ENCODE peak calls at places on chromosome 7, in eight cellular contexts. V, O, H, G, Q, W, K and N are unnamed samples.

GRCh38 chr7:131945948-131946525 is 389.6 kb upstream of the PODXL start:
- DNase-seq in H (peak), O (no peak), K (no peak), W (no peak), Q (no peak), G (no peak), V (no peak), N (no peak)

GRCh38 chr7:137715546-137715945 is 131.2 kb downstream of the DGKI start:
- DNase-seq in V (no peak), Q (no peak), K (no peak), O (no peak), W (peak), G (no peak), H (no peak), N (no peak)

GRCh38 chr7:47757946-47758371 is 176.0 kb upstream of the TNS3 start:
- DNase-seq in O (peak), Q (peak), V (peak), K (no peak), W (peak), G (peak), H (peak), N (no peak)

GRCh38 chr7:113331155-113331898 is 213.0 kb upstream of the SMIM30 start:
- DNase-seq in O (no peak), V (no peak), W (no peak), Q (no peak), K (no peak), G (no peak), H (no peak), N (no peak)

GRCh38 chr7:79282051-79282694 is 171.3 kb downstream of the MAGI2 start:
- DNase-seq in W (peak), V (no peak), K (no peak), O (peak), G (peak), Q (no peak), H (no peak), N (no peak)

GRCh38 chr7:75038508-75038907 is 35.1 kb downstream of the RCC1L start:
- DNase-seq in H (no peak), W (no peak), Q (no peak), V (no peak), G (no peak), K (no peak), O (no peak), N (no peak)

GRCh38 chr7:98106647-98107312 is at the start of gene LMTK2:
- DNase-seq in H (peak), G (peak), K (peak), Q (peak), V (peak), W (peak), O (peak), N (peak)

GRCh38 chr7:2631924-2632716 is at the start of gene TTYH3:
- DNase-seq in W (no peak), H (no peak), O (no peak), G (no peak), Q (no peak), V (no peak), K (no peak), N (no peak)

GRCh38 chr7:143882611-143883078 is 19.3 kb downstream of the TCAF1 start:
- DNase-seq in H (peak), K (peak), Q (no peak), W (peak), V (no peak), G (no peak), O (no peak), N (no peak)

GRCh38 chr7:133635541-133635940 is 382.7 kb downstream of the EXOC4 start:
- DNase-seq in O (no peak), W (no peak), H (no peak), V (no peak), K (no peak), G (no peak), Q (no peak), N (no peak)

DNA sequence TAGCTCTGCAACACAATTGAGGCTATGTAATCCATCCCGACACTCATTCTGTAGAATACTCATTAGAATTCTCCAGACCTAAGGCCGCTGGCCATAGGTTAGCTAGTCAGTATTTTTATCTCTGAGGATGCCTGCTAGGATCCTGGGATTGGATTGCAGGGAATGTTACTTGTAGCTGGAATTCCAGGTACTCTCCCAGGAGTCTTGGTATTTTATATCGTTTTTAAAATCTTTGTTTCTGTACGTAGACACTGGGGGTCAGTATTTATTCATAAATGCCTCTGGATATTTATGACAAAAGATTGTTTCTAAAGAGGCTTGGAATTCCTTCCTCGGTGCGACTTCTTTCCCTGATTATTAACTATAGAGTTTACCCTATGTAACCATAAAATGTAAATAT is 40.1 kb downstream of the BPGM start:
- DNase-seq in V (no peak), G (no peak), H (no peak), W (peak), Q (no peak), K (no peak), O (no peak), N (no peak)
- TF ChIP-seq CTCF in V (no peak), G (no peak), H (peak), W (peak), Q (peak), K (peak), O (peak), N (no peak)

GRCh38 chr7:120942861-120943260 is 7.7 kb upstream of the ING3 start:
- DNase-seq in Q (no peak), V (no peak), K (no peak), O (no peak), W (no peak), H (no peak), G (no peak), N (no peak)

GRCh38 chr7:120944826-120945562 is 5.6 kb upstream of the ING3 start:
- DNase-seq in K (no peak), O (no peak), G (no peak), H (no peak), W (no peak), V (no peak), Q (no peak), N (no peak)

GRCh38 chr7:120939345-120939744 is 11.2 kb upstream of the ING3 start:
- DNase-seq in W (no peak), H (no peak), G (no peak), Q (no peak), O (no peak), K (no peak), V (no peak), N (no peak)

GRCh38 chr7:120941856-120942255 is 8.7 kb upstream of the ING3 start:
- DNase-seq in G (no peak), H (no peak), O (no peak), Q (no peak), V (no peak), K (no peak), W (no peak), N (no peak)

GRCh38 chr7:120941064-120941463 is 9.5 kb upstream of the ING3 start:
- DNase-seq in O (no peak), V (no peak), Q (no peak), G (no peak), K (no peak), H (no peak), W (peak), N (no peak)
- TF ChIP-seq CTCF in O (peak), V (no peak), Q (peak), G (no peak), K (no peak), H (peak), W (peak), N (no peak)

DNA sequence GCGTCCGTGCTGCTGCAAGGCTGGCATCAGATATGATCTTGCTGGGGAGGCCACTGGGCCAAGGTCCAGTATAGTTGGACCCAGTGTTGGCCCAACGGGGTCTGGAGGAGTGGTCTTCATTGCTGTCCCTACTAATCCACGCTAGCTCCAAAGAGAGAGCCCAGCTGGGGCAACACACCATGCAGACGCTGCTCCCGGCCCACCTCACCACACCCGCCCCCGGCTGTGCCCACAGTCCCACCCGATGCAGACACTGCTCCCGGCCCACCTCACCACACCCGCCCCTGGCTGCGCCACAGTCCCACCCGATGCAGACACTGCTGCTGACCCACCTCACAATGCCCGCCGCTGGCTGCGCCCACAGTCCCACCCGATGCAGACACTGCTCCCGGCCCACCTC is 121.5 kb downstream of the VIPR2 start:
- DNase-seq in V (no peak), O (no peak), W (no peak), Q (no peak), G (no peak), H (peak), K (no peak), N (no peak)
- TF ChIP-seq CTCF in V (no peak), O (no peak), W (no peak), Q (no peak), G (no peak), H (no peak), K (no peak), N (no peak)

GRCh38 chr7:7968544-7969305 is at the start of gene GLCCI1:
- DNase-seq in K (peak), O (peak), V (peak), G (peak), H (peak), W (peak), Q (peak), N (peak)

GRCh38 chr7:7967909-7968543 is 570 bp upstream of the GLCCI1 start:
- DNase-seq in Q (no peak), K (no peak), W (no peak), O (no peak), H (no peak), V (no peak), G (no peak), N (no peak)

GRCh38 chr7:7970620-7971307 is 2.2 kb downstream of the GLCCI1 start:
- DNase-seq in V (no peak), H (no peak), W (no peak), O (no peak), K (no peak), Q (no peak), G (no peak), N (no peak)

GRCh38 chr7:7970113-7970619 is 1.6 kb downstream of the GLCCI1 start:
- DNase-seq in K (no peak), G (no peak), V (no peak), W (no peak), Q (no peak), O (no peak), H (no peak), N (no peak)

GRCh38 chr7:7969306-7970112 is 913 bp downstream of the GLCCI1 start:
- DNase-seq in W (no peak), O (no peak), H (peak), K (peak), G (no peak), Q (no peak), V (no peak), N (peak)
- TF ChIP-seq CTCF in W (no peak), O (no peak), H (peak), K (peak), G (no peak), Q (peak), V (no peak), N (no peak)

GRCh38 chr7:41135511-41135910 is 567.4 kb downstream of the INHBA start:
- DNase-seq in V (no peak), G (no peak), W (no peak), K (no peak), O (no peak), Q (no peak), H (no peak), N (no peak)

GRCh38 chr7:41136551-41136950 is 566.3 kb downstream of the INHBA start:
- DNase-seq in H (no peak), Q (no peak), K (no peak), G (no peak), W (no peak), O (no peak), V (no peak), N (no peak)

GRCh38 chr7:41133700-41134099 is 569.2 kb downstream of the INHBA start:
- DNase-seq in H (no peak), V (no peak), K (no peak), O (no peak), G (no peak), W (no peak), Q (no peak), N (no peak)

GRCh38 chr7:41134242-41134872 is 568.5 kb downstream of the INHBA start:
- DNase-seq in H (no peak), K (no peak), Q (no peak), G (no peak), O (no peak), V (no peak), W (peak), N (no peak)

DNA sequence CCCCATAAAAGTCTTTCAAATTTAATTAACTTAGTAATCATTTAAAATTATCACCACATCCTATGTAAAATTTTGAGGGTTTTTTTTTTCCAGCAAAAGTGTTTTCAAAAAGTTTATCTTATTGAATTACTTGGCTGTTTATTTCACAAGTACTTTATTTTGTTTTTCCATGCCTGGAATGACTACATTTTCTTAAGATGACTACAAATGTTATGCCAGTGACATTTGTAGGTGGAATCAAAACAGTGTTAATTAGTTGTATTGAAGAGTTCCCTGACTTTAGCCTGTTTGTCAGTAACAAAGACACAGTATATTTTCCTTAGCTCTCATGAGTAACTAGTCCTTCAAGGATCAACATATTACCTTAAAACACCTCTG is 568.0 kb downstream of the INHBA start:
- DNase-seq in V (no peak), O (no peak), K (no peak), W (no peak), Q (no peak), H (no peak), G (no peak), N (no peak)
- TF ChIP-seq CTCF in V (no peak), O (no peak), K (no peak), W (no peak), Q (no peak), H (no peak), G (no peak), N (no peak)

GRCh38 chr7:52854681-52855080 is 180.8 kb upstream of the POM121L12 start:
- DNase-seq in W (no peak), K (no peak), Q (no peak), H (no peak), O (no peak), G (no peak), V (no peak), N (no peak)

DNA sequence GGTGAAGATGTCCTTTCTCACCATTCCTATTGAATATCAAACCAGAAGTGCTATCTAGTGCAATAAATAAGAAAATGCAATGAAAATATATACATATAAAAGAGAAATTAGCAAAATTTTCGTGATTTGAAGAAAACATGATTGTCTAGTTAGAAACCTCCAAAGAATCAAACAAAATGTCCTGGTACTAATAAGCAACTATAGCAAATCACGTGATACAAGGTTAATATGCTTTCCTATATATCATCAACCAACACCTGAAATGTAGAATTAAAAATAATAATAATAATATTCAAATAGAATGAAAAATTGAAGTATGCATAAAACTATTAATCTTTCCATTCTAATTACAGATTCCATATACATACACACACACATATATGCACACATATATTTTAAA is 183.9 kb upstream of the POM121L12 start:
- DNase-seq in G (no peak), V (no peak), Q (no peak), H (no peak), O (no peak), K (no peak), W (no peak), N (no peak)
- TF ChIP-seq CTCF in G (no peak), V (no peak), Q (no peak), H (no peak), O (no peak), K (no peak), W (no peak), N (no peak)

GRCh38 chr7:17298840-17299476 is 506 bp downstream of the AHR start:
- DNase-seq in Q (no peak), O (no peak), W (no peak), H (peak), G (no peak), V (no peak), K (peak), N (peak)
- TF ChIP-seq CTCF in Q (no peak), O (no peak), W (no peak), H (no peak), G (no peak), V (no peak), K (no peak), N (no peak)

DNA sequence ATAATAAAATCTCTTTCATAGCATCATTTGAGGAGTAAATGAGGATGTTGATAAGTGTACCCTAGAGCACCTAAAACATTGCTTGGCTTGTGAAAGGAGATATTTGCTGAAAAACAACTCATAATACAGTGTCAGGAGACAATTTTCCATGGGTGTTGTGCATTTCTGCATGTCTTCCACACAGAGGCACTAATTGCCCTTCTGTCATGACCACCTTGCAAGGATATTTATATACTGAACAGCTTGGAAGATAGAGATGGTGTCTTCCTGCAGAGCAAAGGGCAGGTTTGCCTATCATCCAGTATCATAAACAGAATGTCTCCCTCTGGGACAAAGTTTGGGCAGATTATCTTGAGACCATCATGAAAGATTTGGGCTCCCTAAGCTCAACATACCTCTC is 495.2 kb upstream of the LRRN3 start:
- DNase-seq in O (no peak), G (no peak), K (no peak), Q (no peak), H (no peak), V (no peak), W (no peak), N (no peak)
- TF ChIP-seq CTCF in O (no peak), G (no peak), K (no peak), Q (no peak), H (no peak), V (no peak), W (no peak), N (no peak)

GRCh38 chr7:128890306-128891109 is 20.0 kb downstream of the KCP start:
- DNase-seq in W (no peak), K (no peak), G (no peak), O (no peak), Q (no peak), V (no peak), H (peak), N (peak)
- TF ChIP-seq CTCF in W (no peak), K (no peak), G (no peak), O (no peak), Q (no peak), V (no peak), H (no peak), N (no peak)